ENCODE peak calls at places on chromosomes 1 and 21, in five cellular contexts. U is vagina; N is mammary epithelial cell; I is pancreas; X is CD8-positive, alpha-beta memory T cell. J is an unnamed sample. For H3K36me3, the result is how much of the 10 kb centered on the place peaks cover.

GRCh38 chr1:115198938-115199337 is 109.6 kb upstream of the TSPAN2 start:
- DNase-seq in U (no peak), N (no peak), I (peak), X (no peak), J (no peak)

GRCh38 chr1:59900640-59901039 is 25.9 kb downstream of the CYP2J2 start:
- DNase-seq in U (no peak), N (peak), I (no peak), X (no peak), J (no peak)

GRCh38 chr1:210252621-210253041 is 20.0 kb downstream of the SERTAD4 start:
- DNase-seq in U (no peak), N (no peak), I (no peak), X (no peak), J (no peak)

GRCh38 chr1:10755977-10756521 is 40.4 kb downstream of the CASZ1 start:
- DNase-seq in U (no peak), N (peak), I (no peak), X (peak), J (no peak)

GRCh38 chr1:246779561-246780175 is 55.5 kb downstream of the SCCPDH start:
- DNase-seq in U (no peak), N (no peak), I (no peak), X (no peak), J (no peak)

GRCh38 chr1:15974855-15975254 is 1.0 kb downstream of the ZBTB17 start:
- DNase-seq in U (no peak), N (peak), I (no peak), X (no peak), J (no peak)

GRCh38 chr21:37829447-37829846 is 86.8 kb downstream of the KCNJ6 start:
- DNase-seq in U (no peak), N (peak), I (peak), X (no peak), J (no peak)

GRCh38 chr1:91712981-91713841 is 172.7 kb downstream of the TGFBR3 start:
- DNase-seq in U (no peak), N (no peak), I (no peak), X (peak), J (no peak)

DNA sequence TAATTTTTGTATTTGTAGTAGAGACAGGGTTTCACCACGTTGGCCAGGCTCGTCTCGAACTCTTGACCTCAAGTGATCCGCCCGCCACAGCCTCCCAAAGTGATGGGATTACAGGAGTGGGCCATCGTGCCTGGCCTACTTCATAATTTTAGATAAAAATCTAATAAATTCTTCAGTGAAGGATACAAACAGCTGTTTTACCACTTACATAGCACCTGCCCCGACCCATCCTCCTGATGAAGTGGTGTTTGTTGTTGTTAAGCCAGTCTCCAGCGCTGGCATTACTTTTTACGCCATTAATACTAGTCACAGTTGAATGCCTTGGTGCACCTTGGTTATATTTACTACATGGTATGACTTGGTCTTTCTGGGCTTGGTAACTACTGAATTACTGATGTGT is 12.3 kb upstream of the RAP1GAP start:
- DNase-seq in U (no peak), N (no peak), I (no peak), X (no peak), J (no peak)
- H3K36me3 ChIP-seq in U (under half), N (under half), I (under half), X (under half), J (under half)

GRCh38 chr21:43755820-43756594 is 20.1 kb downstream of the CSTB start:
- DNase-seq in U (no peak), N (no peak), I (no peak), X (no peak), J (no peak)

GRCh38 chr21:43758811-43759210 is 17.3 kb downstream of the CSTB start:
- DNase-seq in U (no peak), N (no peak), I (no peak), X (no peak), J (no peak)

GRCh38 chr21:43758132-43758619 is 17.9 kb downstream of the CSTB start:
- DNase-seq in U (no peak), N (peak), I (no peak), X (no peak), J (no peak)

GRCh38 chr21:43759651-43760050 is 16.5 kb downstream of the CSTB start:
- DNase-seq in U (no peak), N (no peak), I (no peak), X (no peak), J (no peak)

DNA sequence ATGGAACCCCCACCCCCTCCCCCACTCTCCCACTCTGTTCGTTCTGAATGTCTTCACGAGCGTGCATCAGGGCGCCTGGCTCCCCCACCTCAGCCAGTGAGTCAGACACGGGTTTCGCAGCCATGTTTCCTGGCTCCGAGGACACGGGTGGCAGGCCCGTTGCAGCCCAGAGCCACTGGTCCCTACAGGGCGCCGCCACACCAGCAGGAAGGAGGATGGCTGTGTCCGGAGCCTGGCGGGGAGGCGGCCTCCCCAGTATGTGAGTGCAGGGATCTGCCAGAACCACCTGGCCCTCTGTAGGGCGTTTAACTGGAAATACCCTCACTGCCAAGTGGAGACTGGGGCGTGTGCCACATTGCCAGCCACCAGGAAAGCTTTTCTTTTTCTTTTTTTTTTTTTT is 18.5 kb downstream of the CSTB start:
- DNase-seq in U (no peak), N (no peak), I (no peak), X (no peak), J (no peak)
- H3K36me3 ChIP-seq in U (under half), N (under half), I (under half), X (under half), J (under half)

GRCh38 chr1:186337554-186337953 is 37.5 kb downstream of the TPR start:
- DNase-seq in U (no peak), N (no peak), I (no peak), X (no peak), J (no peak)
- H3K36me3 ChIP-seq in U (half or more), N (half or more), I (under half), X (half or more), J (half or more)

DNA sequence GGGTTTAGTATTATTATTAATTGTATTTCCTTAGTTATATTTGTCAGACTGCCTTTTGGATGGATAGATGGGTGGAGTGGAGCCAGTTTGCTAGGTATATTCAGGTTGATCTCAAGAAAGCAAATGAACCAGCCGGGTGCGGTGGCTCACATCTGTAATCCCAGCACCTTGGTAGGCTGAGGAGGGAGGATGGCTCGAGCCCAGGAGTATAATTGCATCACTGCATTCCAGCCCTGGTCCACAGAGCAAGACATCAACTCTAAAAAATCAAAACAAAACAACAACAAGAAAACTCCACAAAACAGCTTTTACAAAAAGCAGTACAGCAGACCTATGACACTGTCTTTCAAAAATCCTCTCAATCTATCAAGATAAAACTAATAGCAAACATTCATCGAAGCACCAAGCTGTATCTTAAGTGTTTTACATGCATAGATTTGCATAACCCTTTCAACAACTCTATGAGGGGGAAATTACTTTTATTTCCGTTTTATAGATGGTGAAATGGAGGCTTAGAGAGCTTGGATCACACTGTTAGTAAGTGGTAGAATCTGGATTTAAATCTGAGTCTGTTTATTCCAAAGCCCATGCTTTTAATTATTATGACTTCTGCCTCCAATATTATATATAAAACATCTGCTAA is 25.5 kb downstream of the KMO start:
- DNase-seq in U (no peak), N (no peak), I (no peak), X (no peak), J (no peak)
- H3K36me3 ChIP-seq in U (under half), N (under half), I (under half), X (under half), J (under half)

GRCh38 chr1:11963622-11964021 is 16.6 kb upstream of the MFN2 start:
- DNase-seq in U (no peak), N (no peak), I (no peak), X (no peak), J (no peak)
- H3K36me3 ChIP-seq in U (under half), N (under half), I (under half), X (under half), J (half or more)

DNA sequence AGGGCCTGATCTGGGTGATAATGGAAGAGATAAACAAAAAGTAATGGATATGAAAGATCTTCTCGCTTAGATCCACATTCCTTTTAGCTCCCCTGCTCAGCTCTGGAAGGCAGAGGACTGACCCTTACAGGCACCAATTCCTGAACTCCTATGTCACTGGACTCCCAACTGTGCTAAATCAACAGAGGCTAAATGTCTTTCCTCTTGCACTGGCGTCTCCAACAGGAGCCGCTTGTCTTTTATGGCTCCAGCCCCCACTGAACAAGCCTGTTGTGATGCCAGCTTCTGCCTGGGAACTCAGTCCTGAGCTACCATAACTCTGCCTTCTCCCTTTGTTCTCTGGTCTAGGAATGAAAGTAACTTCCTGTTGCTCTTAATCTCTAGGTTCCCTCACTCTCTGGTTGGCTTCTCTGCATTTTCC is 142.1 kb upstream of the COL11A1 start:
- DNase-seq in U (no peak), N (no peak), I (no peak), X (no peak), J (no peak)
- H3K36me3 ChIP-seq in U (under half), N (under half), I (under half), X (under half), J (under half)

DNA sequence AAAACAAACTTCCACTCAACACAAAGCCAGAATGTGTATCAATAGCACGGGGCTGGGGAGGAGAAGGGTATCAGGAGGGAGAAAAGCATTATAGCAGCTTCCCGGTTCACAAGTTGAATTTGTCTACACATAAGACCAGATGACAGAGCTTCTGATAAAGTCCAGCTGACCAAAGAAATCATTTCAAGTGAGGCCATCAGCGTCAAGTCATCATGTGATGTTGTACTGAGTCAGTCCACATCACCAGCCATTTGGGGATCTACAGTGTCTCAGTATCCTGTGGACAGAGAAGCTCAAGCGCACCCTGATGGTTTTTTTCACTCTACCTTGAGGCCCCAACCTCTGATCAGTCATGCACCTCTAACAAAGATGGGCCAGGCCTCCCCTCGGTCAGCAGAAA is 33.0 kb downstream of the SETD4 start:
- DNase-seq in U (no peak), N (peak), I (no peak), X (no peak), J (no peak)
- H3K36me3 ChIP-seq in U (under half), N (under half), I (under half), X (under half), J (under half)

GRCh38 chr1:35605071-35605881 is 32.2 kb downstream of the TFAP2E start:
- DNase-seq in U (no peak), N (no peak), I (no peak), X (no peak), J (no peak)

GRCh38 chr1:35605882-35606182 is 32.7 kb downstream of the TFAP2E start:
- DNase-seq in U (no peak), N (peak), I (no peak), X (no peak), J (no peak)

GRCh38 chr1:35603941-35604340 is 30.8 kb downstream of the TFAP2E start:
- DNase-seq in U (no peak), N (no peak), I (no peak), X (no peak), J (no peak)

GRCh38 chr1:35600593-35600992 is 27.5 kb downstream of the TFAP2E start:
- DNase-seq in U (no peak), N (no peak), I (no peak), X (no peak), J (no peak)

DNA sequence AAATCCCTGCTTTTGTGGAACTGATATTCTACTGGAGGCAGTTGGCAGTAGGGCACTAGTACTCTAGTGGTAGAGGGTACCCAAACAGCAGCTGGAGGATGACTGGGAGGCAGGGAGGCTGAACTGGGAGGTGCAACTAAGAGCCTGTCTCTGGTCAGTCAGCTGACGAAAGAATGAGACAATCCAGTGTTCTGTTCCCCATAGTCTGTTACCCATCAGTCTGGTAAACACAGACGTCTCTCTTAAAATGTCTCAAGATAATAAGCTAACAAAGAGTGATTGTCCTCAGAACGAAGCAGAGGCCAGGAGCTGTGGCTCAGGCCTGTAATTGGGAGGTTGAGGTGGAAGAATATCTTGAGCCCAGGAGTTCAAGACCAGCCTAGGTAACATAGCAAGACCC is 30.4 kb downstream of the TFAP2E start:
- DNase-seq in U (no peak), N (no peak), I (no peak), X (no peak), J (no peak)
- H3K36me3 ChIP-seq in U (half or more), N (under half), I (under half), X (under half), J (half or more)

GRCh38 chr1:202577381-202577780 is 132.9 kb downstream of the SYT2 start:
- DNase-seq in U (no peak), N (no peak), I (no peak), X (no peak), J (no peak)
- H3K36me3 ChIP-seq in U (under half), N (under half), I (under half), X (under half), J (under half)